ENCODE peak calls at places on chromosomes 4 and X, in six cellular contexts. N is heart left ventricle, T is spleen, B is IMR-90, U is Peyer's patch, D is A549. Z is an unnamed sample.

GRCh38 chr4:7626551-7626950 is 191.8 kb upstream of the PSAPL1 start:
- DNase-seq in N (peak; percentile 2), T (no peak), B (no peak), U (no peak), D (no peak), Z (no peak)

GRCh38 chrX:122625821-122626220 is 558.3 kb upstream of the GRIA3 start:
- DNase-seq in N (no peak), T (no peak), B (peak; percentile 38), U (no peak), D (no peak), Z (no peak)

GRCh38 chr4:80173387-80173786 is 23.9 kb upstream of the PRDM8 start:
- DNase-seq in N (no peak), T (no peak), B (peak; percentile 88), U (peak; percentile 73), D (no peak), Z (no peak)

GRCh38 chrX:39764441-39764914 is 333.3 kb downstream of the BCOR start:
- DNase-seq in N (no peak), T (no peak), B (peak; percentile 34), U (no peak), D (no peak), Z (no peak)

GRCh38 chr4:27442146-27442545 is 581.5 kb downstream of the STIM2 start:
- DNase-seq in N (no peak), T (no peak), B (no peak), U (no peak), D (no peak), Z (no peak)

GRCh38 chr4:153592090-153592489 is 92.0 kb upstream of the TLR2 start:
- DNase-seq in N (no peak), T (no peak), B (no peak), U (no peak), D (no peak), Z (no peak)

GRCh38 chr4:27010334-27010940 is 149.8 kb downstream of the STIM2 start:
- DNase-seq in N (peak; percentile 55), T (peak; percentile 77), B (peak; percentile 75), U (peak; percentile 79), D (peak; percentile 10), Z (peak; percentile 47)

GRCh38 chr4:176191974-176192373 is 3.4 kb downstream of the SPATA4 start:
- DNase-seq in N (no peak), T (no peak), B (peak; percentile 43), U (no peak), D (no peak), Z (no peak)

GRCh38 chrX:71178908-71179307 is 34.3 kb downstream of the NLGN3 start:
- DNase-seq in N (no peak), T (no peak), B (peak; percentile 69), U (peak; percentile 80), D (peak; percentile 36), Z (peak; percentile 42)

DNA sequence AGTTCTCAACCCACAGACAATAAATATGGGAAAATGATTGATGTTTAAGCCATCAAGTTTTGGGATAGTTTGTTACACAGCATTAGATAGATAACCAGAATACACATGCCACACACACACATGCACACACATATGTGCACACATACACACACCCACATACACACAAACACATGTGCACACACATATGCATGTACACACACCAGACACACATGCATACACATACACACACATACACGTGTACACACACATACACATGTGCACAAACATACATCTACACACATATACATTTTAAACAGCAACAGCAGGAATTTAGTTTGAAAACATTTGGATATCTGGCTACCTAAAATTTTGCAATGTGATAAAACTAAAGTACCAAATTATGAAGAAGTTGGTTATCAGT is 42.7 kb upstream of the TMEM150C start:
- DNase-seq in N (no peak), T (no peak), B (no peak), U (no peak), D (no peak), Z (no peak)
- TF ChIP-seq POLR2A in N (no peak), T (no peak), B (no peak), U (no peak), D (no peak), Z (no peak)

GRCh38 chr4:101018836-101019235 is 328.5 kb downstream of the PPP3CA start:
- DNase-seq in N (no peak), T (no peak), B (no peak), U (peak; percentile 64), D (no peak), Z (no peak)
- H3K27ac ChIP-seq in N (no peak overlapping the region), T (no peak overlapping the region), B (no peak overlapping the region), U (no peak overlapping the region), D (no peak overlapping the region), Z (no peak overlapping the region)

DNA sequence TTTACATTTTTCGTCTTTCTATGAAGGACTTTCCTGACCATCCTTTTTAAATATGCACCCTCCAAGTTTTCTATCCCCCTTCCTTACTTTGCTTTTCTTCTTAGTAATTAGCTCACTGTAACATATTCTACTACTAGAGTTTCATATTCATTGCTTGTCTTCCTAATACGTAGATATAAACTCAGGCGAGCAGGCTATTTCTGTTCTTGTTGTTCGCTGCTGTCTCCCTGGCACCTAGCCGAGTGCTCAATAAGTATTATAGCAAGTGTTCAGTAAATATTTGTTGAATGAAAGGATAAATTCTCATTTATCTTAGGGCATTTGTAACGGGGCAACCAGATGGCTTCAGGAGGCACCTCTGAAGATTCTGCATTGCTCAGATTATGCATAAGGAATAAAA is 6.8 kb upstream of the RHOH start:
- DNase-seq in N (no peak), T (no peak), B (peak; percentile 11), U (no peak), D (no peak), Z (peak; percentile 92)
- H3K4me3 ChIP-seq in N (no peak overlapping the region), T (no peak overlapping the region), B (no peak overlapping the region), U (no peak overlapping the region), D (no peak overlapping the region), Z (no peak overlapping the region)

GRCh38 chr4:127857641-127858040 is 23.1 kb upstream of the PLK4 start:
- DNase-seq in N (no peak), T (no peak), B (no peak), U (no peak), D (no peak), Z (no peak)

GRCh38 chr4:127852661-127853060 is 28.0 kb upstream of the PLK4 start:
- DNase-seq in N (no peak), T (no peak), B (no peak), U (no peak), D (no peak), Z (no peak)

DNA sequence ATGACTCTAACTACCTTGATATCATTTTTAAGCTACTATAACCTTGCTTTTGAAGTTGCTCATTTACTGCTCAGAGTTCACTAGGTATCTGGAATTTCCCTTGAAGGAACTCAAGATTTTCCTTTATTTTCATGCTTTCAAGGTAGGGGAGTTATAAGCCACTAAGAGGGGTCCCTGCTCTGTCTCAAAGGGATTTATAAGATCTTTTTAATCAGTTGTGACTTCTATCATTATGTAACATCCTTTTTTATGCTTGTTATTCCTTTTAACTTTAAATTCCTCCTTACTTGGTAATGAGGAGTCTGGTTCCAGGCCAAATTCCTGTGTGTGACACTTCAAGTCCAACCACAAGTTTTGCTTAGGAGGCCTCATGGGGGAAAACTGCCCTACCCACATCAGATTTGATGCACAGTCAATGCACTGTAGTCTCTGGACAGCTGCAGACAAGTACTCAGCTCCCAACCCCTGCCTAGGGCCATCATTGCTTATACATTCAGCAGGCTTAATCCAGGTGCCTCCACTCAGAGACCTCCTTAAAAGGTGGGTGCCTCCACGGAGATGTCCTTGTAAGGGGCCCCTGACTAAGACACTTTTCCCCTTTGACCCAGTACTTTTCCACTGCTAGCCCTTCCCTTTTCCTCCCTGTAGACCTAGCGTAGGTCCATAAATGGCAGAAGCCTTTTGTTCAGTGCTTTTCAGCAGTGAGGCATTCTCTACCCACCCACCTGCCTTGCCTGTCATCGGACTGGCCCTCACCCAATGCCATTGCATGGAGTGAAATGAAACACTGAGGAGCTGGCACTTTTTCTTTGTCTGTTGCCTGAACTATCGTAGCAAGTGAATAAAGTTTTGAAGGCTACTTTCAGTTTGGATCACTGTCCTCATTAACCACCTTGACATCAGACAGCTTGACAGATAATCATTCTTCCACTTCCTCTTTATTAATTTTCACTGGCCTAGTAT is 23.9 kb upstream of the PLK4 start:
- DNase-seq in N (no peak), T (no peak), B (peak; percentile 93), U (no peak), D (no peak), Z (no peak)
- TF ChIP-seq POLR2A in N (no peak), T (no peak), B (no peak), U (no peak), D (no peak), Z (no peak)

GRCh38 chr4:187491959-187492358 is 503.6 kb upstream of the ZFP42 start:
- DNase-seq in N (no peak), T (no peak), B (peak; percentile 6), U (no peak), D (no peak), Z (no peak)

GRCh38 chr4:187485676-187486075 is 509.9 kb upstream of the ZFP42 start:
- DNase-seq in N (no peak), T (no peak), B (no peak), U (no peak), D (no peak), Z (no peak)

GRCh38 chr4:187493661-187494060 is 501.9 kb upstream of the ZFP42 start:
- DNase-seq in N (no peak), T (no peak), B (no peak), U (no peak), D (no peak), Z (no peak)

GRCh38 chr4:187491421-187491820 is 504.1 kb upstream of the ZFP42 start:
- DNase-seq in N (no peak), T (no peak), B (no peak), U (no peak), D (no peak), Z (no peak)
- H3K27ac ChIP-seq in N (no peak overlapping the region), T (no peak overlapping the region), B (no peak overlapping the region), U (no peak overlapping the region), D (no peak overlapping the region), Z (no peak overlapping the region)

DNA sequence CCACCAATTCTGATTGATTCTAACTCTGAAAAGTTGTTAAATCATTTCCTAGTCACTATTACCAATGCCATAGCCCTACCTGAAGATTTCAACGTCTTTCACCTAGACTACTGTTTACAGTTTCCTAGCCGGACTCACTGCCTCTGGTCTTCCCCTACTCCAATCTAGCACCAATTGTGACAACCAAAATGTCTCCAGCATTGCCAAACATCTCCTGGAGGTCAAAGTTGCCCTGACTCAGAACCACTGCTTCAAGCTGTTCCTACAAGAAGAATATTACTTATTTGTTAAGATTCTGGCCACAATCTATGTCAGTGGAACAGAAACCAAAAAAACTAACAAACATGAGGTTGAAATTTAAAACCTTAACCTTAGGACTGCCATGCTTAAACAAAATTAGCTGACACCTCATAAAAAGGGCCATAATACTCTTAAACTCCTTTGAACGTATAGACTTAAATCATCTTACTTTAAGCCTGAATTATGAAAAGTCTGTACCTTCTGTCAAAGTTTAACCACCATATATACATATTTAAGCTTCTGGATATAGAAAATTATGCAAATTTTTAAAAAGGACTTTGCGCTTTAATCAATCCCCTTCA is 2.1 kb downstream of the PDS5A start:
- DNase-seq in N (no peak), T (no peak), B (peak; percentile 86), U (no peak), D (no peak), Z (no peak)
- H3K4me3 ChIP-seq in N (no peak overlapping the region), T (no peak overlapping the region), B (no peak overlapping the region), U (no peak overlapping the region), D (peak overlapping the region; percentile 95), Z (peak overlapping the region; percentile 93)

Z was measured in prostate gland.